ENCODE peak calls at places on chromosomes 1 and 21, in eight cellular contexts. O, E, Z, T, B, U, F and D are unnamed samples.

GRCh38 chr1:238465449-238465848 is 574.7 kb upstream of the ZP4 start:
- DNase-seq in F (no peak), E (no peak), Z (no peak), U (no peak), B (no peak), O (no peak), T (no peak), D (no peak)

GRCh38 chr1:93608188-93609109 is 73.2 kb downstream of the BCAR3 start:
- DNase-seq in F (no peak), Z (peak), O (no peak), B (no peak), T (no peak), U (no peak), E (no peak), D (no peak)

GRCh38 chr1:10962483-10962882 is 50.0 kb upstream of the TARDBP start:
- DNase-seq in F (no peak), E (no peak), Z (peak), B (no peak), U (no peak), O (no peak), T (peak), D (no peak)

GRCh38 chr21:46173573-46173972 is 10.7 kb downstream of the SPATC1L start:
- DNase-seq in Z (no peak), F (no peak), U (no peak), T (no peak), O (no peak), E (no peak), B (no peak), D (no peak)

GRCh38 chr21:45966995-45967394 is 14.6 kb upstream of the COL6A1 start:
- DNase-seq in T (no peak), U (no peak), B (no peak), Z (no peak), O (no peak), F (no peak), E (no peak), D (no peak)

GRCh38 chr1:232186936-232187335 is 443.0 kb downstream of the SIPA1L2 start:
- DNase-seq in U (no peak), F (no peak), Z (no peak), E (no peak), O (no peak), B (no peak), T (no peak), D (no peak)

GRCh38 chr1:6888268-6888667 is 103.0 kb downstream of the CAMTA1 start:
- DNase-seq in O (no peak), Z (no peak), E (no peak), B (no peak), U (no peak), T (no peak), F (no peak), D (no peak)

GRCh38 chr1:165218666-165219065 is 137.8 kb downstream of the LMX1A start:
- DNase-seq in T (no peak), E (no peak), Z (no peak), O (no peak), F (no peak), B (no peak), U (no peak), D (no peak)

GRCh38 chr1:158941317-158941716 is 10.0 kb downstream of the PYHIN1 start:
- DNase-seq in U (no peak), F (no peak), Z (no peak), E (no peak), B (no peak), T (no peak), O (no peak), D (no peak)

GRCh38 chr1:47934243-47934805 is 62.9 kb downstream of the TRABD2B start:
- DNase-seq in U (no peak), T (no peak), E (no peak), O (no peak), B (no peak), F (peak), Z (peak), D (no peak)

GRCh38 chr1:247487057-247487456 is 29.2 kb upstream of the OR2B11 start:
- DNase-seq in E (peak), F (no peak), B (peak), U (peak), Z (no peak), O (peak), T (peak), D (no peak)

GRCh38 chr1:183572721-183573120 is 17.5 kb downstream of the NCF2 start:
- DNase-seq in T (no peak), Z (no peak), B (no peak), U (no peak), O (no peak), E (no peak), F (no peak), D (no peak)

GRCh38 chr1:54310439-54311328 is 95.5 kb downstream of the SSBP3 start:
- DNase-seq in Z (peak), T (peak), O (peak), E (peak), F (no peak), U (peak), B (no peak), D (no peak)

GRCh38 chr1:24341260-24341659 is 22.1 kb downstream of the GRHL3 start:
- DNase-seq in E (no peak), O (no peak), F (no peak), U (no peak), T (peak), B (no peak), Z (no peak), D (no peak)

GRCh38 chr1:192609110-192610079 is 26.6 kb upstream of the RGS13 start:
- DNase-seq in E (peak), F (peak), U (no peak), T (peak), B (no peak), O (peak), Z (peak), D (peak)

GRCh38 chr1:2416403-2416802 is 4.0 kb upstream of the PEX10 start:
- DNase-seq in Z (no peak), E (no peak), T (no peak), F (no peak), O (peak), U (no peak), B (no peak), D (peak)

GRCh38 chr1:241499910-241500309 is 19.6 kb downstream of the FH start:
- DNase-seq in T (peak), U (peak), B (peak), O (no peak), E (peak), F (no peak), Z (no peak), D (no peak)

GRCh38 chr1:30756545-30757195 is 904 bp downstream of the LAPTM5 start:
- DNase-seq in E (peak), U (no peak), T (peak), B (peak), Z (peak), F (peak), O (peak), D (peak)

GRCh38 chr1:41380979-41381690 is 19.9 kb downstream of the FOXO6 start:
- DNase-seq in Z (peak), O (no peak), U (no peak), T (peak), E (peak), B (peak), F (no peak), D (no peak)

GRCh38 chr21:33858672-33859372 is 56.8 kb downstream of the ATP5PO start:
- DNase-seq in T (no peak), B (no peak), O (no peak), F (peak), E (no peak), Z (no peak), U (no peak), D (no peak)

GRCh38 chr1:226784081-226785049 is 45.3 kb upstream of the ITPKB start:
- DNase-seq in E (no peak), B (no peak), Z (no peak), U (no peak), F (no peak), T (no peak), O (no peak), D (no peak)